ENCODE peak calls at places on chromosomes 11 and 22, in eight cellular contexts. R, E, M, K, W, B, O and I are unnamed samples.

GRCh38 chr11:58787903-58788302 is 56.2 kb upstream of the GLYAT start:
- DNase-seq in E (peak; percentile 14), K (no peak), M (no peak), R (peak; percentile 80), W (no peak), B (no peak), O (no peak), I (no peak)

GRCh38 chr11:27331984-27332383 is 31.0 kb downstream of the CCDC34 start:
- DNase-seq in B (no peak), W (no peak), R (no peak), O (no peak), E (peak; percentile 86), M (no peak), K (no peak), I (no peak)

GRCh38 chr11:116107229-116107628 is 603.0 kb upstream of the CADM1 start:
- DNase-seq in M (no peak), K (peak; percentile 78), O (peak; percentile 63), B (no peak), R (no peak), E (no peak), W (no peak), I (no peak)

GRCh38 chr22:23527971-23528740 is 51.9 kb downstream of the IGLL1 start:
- DNase-seq in E (no peak), O (no peak), M (no peak), W (no peak), R (no peak), B (no peak), K (no peak), I (no peak)

GRCh38 chr11:15944460-15944859 is 411.9 kb downstream of the SOX6 start:
- DNase-seq in M (no peak), B (no peak), R (no peak), K (peak; percentile 6), O (peak; percentile 64), E (no peak), W (no peak), I (no peak)

GRCh38 chr22:23161574-23161973 is 16.3 kb downstream of the RAB36 start:
- DNase-seq in O (no peak), M (no peak), W (no peak), E (no peak), K (no peak), R (no peak), B (no peak), I (no peak)

GRCh38 chr11:10456519-10456918 is 1.5 kb downstream of the AMPD3 start:
- DNase-seq in E (no peak), K (no peak), W (no peak), O (peak; percentile 52), R (no peak), B (no peak), M (no peak), I (no peak)

GRCh38 chr11:124762624-124763155 is 600 bp upstream of the ESAM start:
- DNase-seq in M (peak; percentile 77), O (no peak), W (no peak), K (no peak), E (no peak), B (no peak), R (no peak), I (no peak)

GRCh38 chr22:29053048-29053702 is 8.5 kb downstream of the C22orf31 start:
- DNase-seq in B (no peak), R (no peak), W (no peak), M (no peak), E (no peak), O (no peak), K (no peak), I (no peak)

GRCh38 chr11:29227816-29228215 is 789.0 kb downstream of the KCNA4 start:
- DNase-seq in B (no peak), W (no peak), R (no peak), K (no peak), M (no peak), O (no peak), E (no peak), I (no peak)

GRCh38 chr22:50184004-50184461 is 1.7 kb upstream of the TRABD start:
- DNase-seq in E (peak; percentile 51), R (no peak), M (peak; percentile 93), K (peak; percentile 61), O (peak; percentile 72), W (peak; percentile 40), B (no peak), I (peak; percentile 47)

GRCh38 chr11:58573451-58574104 is 2.1 kb downstream of the LPXN start:
- DNase-seq in O (no peak), W (no peak), B (no peak), M (no peak), R (peak; percentile 91), K (no peak), E (peak; percentile 87), I (peak; percentile 64)

GRCh38 chr11:18347471-18348125 is 25.2 kb downstream of the GTF2H1 start:
- DNase-seq in W (no peak), M (no peak), E (peak; percentile 59), B (no peak), K (no peak), R (no peak), O (no peak), I (no peak)

GRCh38 chr22:39833610-39834009 is 60.0 kb downstream of the ENTHD1 start:
- DNase-seq in R (no peak), M (no peak), W (no peak), O (no peak), B (no peak), K (no peak), E (no peak), I (no peak)

GRCh38 chr22:46596032-46596441 is 24.1 kb upstream of the GRAMD4 start:
- DNase-seq in E (peak; percentile 40), M (peak; percentile 93), K (no peak), W (no peak), B (no peak), O (no peak), R (no peak), I (no peak)

GRCh38 chr11:7592706-7593105 is 78.9 kb downstream of the PPFIBP2 start:
- DNase-seq in R (peak; percentile 95), E (no peak), W (no peak), B (no peak), M (no peak), K (no peak), O (no peak), I (no peak)

GRCh38 chr11:112294688-112295340 is 34.2 kb upstream of the PLET1 start:
- DNase-seq in R (no peak), O (no peak), W (no peak), K (no peak), E (peak; percentile 62), B (no peak), M (no peak), I (no peak)

GRCh38 chr22:25347752-25348102 is 128.3 kb downstream of the CRYBB2 start:
- DNase-seq in K (no peak), E (peak; percentile 62), M (no peak), B (no peak), W (no peak), R (no peak), O (no peak), I (no peak)

GRCh38 chr11:96524475-96524874 is 134.7 kb downstream of the JRKL start:
- DNase-seq in O (no peak), W (no peak), E (no peak), K (no peak), B (no peak), M (no peak), R (no peak), I (no peak)

GRCh38 chr11:46603704-46604308 is 10.0 kb upstream of the AMBRA1 start:
- DNase-seq in M (no peak), E (no peak), B (no peak), K (no peak), R (no peak), W (no peak), O (no peak), I (no peak)
- H3K27ac ChIP-seq in M (no peak overlapping the region), E (no peak overlapping the region), B (peak overlapping the region; percentile 91), K (no peak overlapping the region), R (no peak overlapping the region), W (peak overlapping the region; percentile 28), O (no peak overlapping the region), I (no peak overlapping the region)

GRCh38 chr22:36343070-36343719 is 44.6 kb downstream of the MYH9 start:
- DNase-seq in E (no peak), K (no peak), W (no peak), R (no peak), M (no peak), O (no peak), B (no peak), I (no peak)
- H3K27ac ChIP-seq in E (peak overlapping the region; percentile 34), K (peak overlapping the region; percentile 66), W (peak overlapping the region; percentile 86), R (peak overlapping the region; percentile 13), M (peak overlapping the region; percentile 20), O (no peak overlapping the region), B (peak overlapping the region; percentile 98), I (no peak overlapping the region)

DNA sequence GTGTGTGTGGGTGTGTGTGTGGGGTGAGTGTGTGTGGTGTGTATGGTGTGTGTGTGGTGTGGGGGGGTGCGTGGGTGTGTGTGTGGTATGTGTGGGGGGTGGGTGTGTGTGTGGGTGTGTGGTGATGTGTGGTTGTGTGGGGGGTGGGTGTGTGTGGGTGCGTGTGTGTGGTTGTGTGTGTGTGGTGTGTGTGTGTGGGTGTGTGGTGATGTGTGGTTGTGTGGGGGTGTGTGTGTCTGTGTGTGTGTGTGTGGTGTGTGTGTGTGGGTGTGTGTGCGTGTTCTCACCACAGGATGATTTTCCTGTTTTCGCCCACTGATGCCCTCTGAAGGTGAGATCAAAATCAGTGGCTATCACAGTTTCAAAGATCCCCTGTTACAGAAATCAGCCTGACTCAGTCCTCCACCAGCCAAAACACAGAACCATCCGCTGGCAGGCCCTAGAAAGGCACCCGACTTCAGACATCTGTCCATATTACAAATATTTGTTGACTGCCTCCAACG is 24.7 kb downstream of the CPT1A start:
- DNase-seq in K (no peak), O (no peak), B (no peak), R (no peak), E (no peak), M (no peak), W (no peak), I (no peak)
- H3K27ac ChIP-seq in K (no peak overlapping the region), O (no peak overlapping the region), B (no peak overlapping the region), R (no peak overlapping the region), E (no peak overlapping the region), M (no peak overlapping the region), W (no peak overlapping the region), I (no peak overlapping the region)

GRCh38 chr11:76322593-76323341 is 58.2 kb downstream of the THAP12 start:
- DNase-seq in R (no peak), B (no peak), K (no peak), M (peak; percentile 13), O (no peak), E (peak; percentile 23), W (no peak), I (no peak)

GRCh38 chr11:76323804-76324203 is 57.1 kb downstream of the THAP12 start:
- DNase-seq in E (no peak), M (peak; percentile 49), W (no peak), K (no peak), O (no peak), R (no peak), B (no peak), I (no peak)

GRCh38 chr11:76327756-76328388 is 53.1 kb downstream of the THAP12 start:
- DNase-seq in O (no peak), R (no peak), K (no peak), W (no peak), B (no peak), M (no peak), E (no peak), I (no peak)

GRCh38 chr11:76327223-76327622 is 53.7 kb downstream of the THAP12 start:
- DNase-seq in O (no peak), K (no peak), R (no peak), B (no peak), W (no peak), E (no peak), M (no peak), I (no peak)

DNA sequence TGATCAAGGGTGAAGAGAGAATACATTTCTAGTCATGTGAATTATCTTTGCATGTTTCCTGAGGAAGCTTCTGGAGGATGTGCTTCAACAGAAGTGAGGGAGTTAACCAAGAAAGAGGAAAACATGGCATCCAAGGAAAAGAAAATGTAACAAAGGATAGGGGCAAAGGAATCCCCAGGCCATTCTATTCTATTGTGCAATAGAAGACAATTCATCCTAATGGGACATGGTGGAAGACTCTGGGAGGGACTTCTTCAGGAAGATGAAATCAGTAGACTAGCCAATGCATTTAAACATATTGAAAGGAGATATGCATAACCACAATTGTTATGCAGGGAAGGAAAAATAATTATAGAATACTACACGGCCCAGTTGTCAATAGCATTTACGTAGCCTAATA is 55.8 kb downstream of the THAP12 start:
- DNase-seq in O (no peak), W (no peak), E (no peak), B (no peak), R (no peak), M (no peak), K (no peak), I (no peak)
- H3K27ac ChIP-seq in O (no peak overlapping the region), W (no peak overlapping the region), E (no peak overlapping the region), B (no peak overlapping the region), R (no peak overlapping the region), M (no peak overlapping the region), K (no peak overlapping the region), I (no peak overlapping the region)